ENCODE peak calls at places on chromosome 7, in five cellular contexts. One of them, this sample, is unnamed.

GRCh38 chr7:35035511-35035921 is 1.8 kb downstream of the DPY19L1 start:
- DNase-seq in iris pigment epithelial cell: peak
- DNase-seq in T-helper 9 cell: no peak
- DNase-seq in GOT3: no peak
- DNase-seq in SK-MEL-5: peak
- DNase-seq in this sample: peak

GRCh38 chr7:69597278-69598076 is 798 bp upstream of the AUTS2 start:
- DNase-seq in SK-MEL-5: no peak
- DNase-seq in T-helper 9 cell: peak
- DNase-seq in iris pigment epithelial cell: peak
- DNase-seq in GOT3: no peak
- DNase-seq in this sample: no peak

GRCh38 chr7:38846280-38846679 is 62.7 kb downstream of the VPS41 start:
- DNase-seq in SK-MEL-5: no peak
- DNase-seq in T-helper 9 cell: no peak
- DNase-seq in GOT3: no peak
- DNase-seq in iris pigment epithelial cell: no peak
- DNase-seq in this sample: peak

GRCh38 chr7:78368781-78369180 is 570.2 kb downstream of the PHTF2 start:
- DNase-seq in T-helper 9 cell: no peak
- DNase-seq in GOT3: no peak
- DNase-seq in iris pigment epithelial cell: no peak
- DNase-seq in SK-MEL-5: no peak
- DNase-seq in this sample: no peak

GRCh38 chr7:138243430-138243829 is 167.2 kb downstream of the AKR1D1 start:
- DNase-seq in iris pigment epithelial cell: peak
- DNase-seq in SK-MEL-5: no peak
- DNase-seq in T-helper 9 cell: no peak
- DNase-seq in GOT3: no peak
- DNase-seq in this sample: peak

GRCh38 chr7:949021-949934 is 5.2 kb downstream of the ADAP1 start:
- DNase-seq in GOT3: no peak
- DNase-seq in iris pigment epithelial cell: no peak
- DNase-seq in T-helper 9 cell: no peak
- DNase-seq in SK-MEL-5: no peak
- DNase-seq in this sample: no peak

GRCh38 chr7:48101880-48102448 is 12.9 kb downstream of the UPP1 start:
- DNase-seq in T-helper 9 cell: no peak
- DNase-seq in iris pigment epithelial cell: no peak
- DNase-seq in SK-MEL-5: no peak
- DNase-seq in GOT3: no peak
- DNase-seq in this sample: no peak

GRCh38 chr7:98073047-98073446 is 33.6 kb upstream of the LMTK2 start:
- DNase-seq in GOT3: no peak
- DNase-seq in iris pigment epithelial cell: no peak
- DNase-seq in SK-MEL-5: no peak
- DNase-seq in T-helper 9 cell: no peak
- DNase-seq in this sample: no peak

GRCh38 chr7:136938476-136938875 is 70.0 kb downstream of the CHRM2 start:
- DNase-seq in iris pigment epithelial cell: no peak
- DNase-seq in T-helper 9 cell: no peak
- DNase-seq in SK-MEL-5: no peak
- DNase-seq in GOT3: no peak
- DNase-seq in this sample: no peak

GRCh38 chr7:43649755-43650274 is 66.9 kb downstream of the STK17A start:
- DNase-seq in iris pigment epithelial cell: peak
- DNase-seq in SK-MEL-5: peak
- DNase-seq in GOT3: no peak
- DNase-seq in T-helper 9 cell: peak
- DNase-seq in this sample: no peak

GRCh38 chr7:84532196-84532595 is 337.6 kb upstream of the SEMA3A start:
- DNase-seq in SK-MEL-5: no peak
- DNase-seq in iris pigment epithelial cell: no peak
- DNase-seq in GOT3: no peak
- DNase-seq in T-helper 9 cell: no peak
- DNase-seq in this sample: no peak

GRCh38 chr7:92916751-92917369 is 80.5 kb upstream of the CDK6 start:
- DNase-seq in GOT3: no peak
- DNase-seq in SK-MEL-5: peak
- DNase-seq in T-helper 9 cell: no peak
- DNase-seq in iris pigment epithelial cell: peak
- DNase-seq in this sample: peak

GRCh38 chr7:130387628-130388403 is 7.5 kb downstream of the CPA1 start:
- DNase-seq in T-helper 9 cell: no peak
- DNase-seq in GOT3: no peak
- DNase-seq in SK-MEL-5: no peak
- DNase-seq in iris pigment epithelial cell: peak
- DNase-seq in this sample: no peak

GRCh38 chr7:85184599-85185354 is 2.1 kb downstream of the SEMA3D start:
- DNase-seq in T-helper 9 cell: no peak
- DNase-seq in iris pigment epithelial cell: peak
- DNase-seq in SK-MEL-5: peak
- DNase-seq in GOT3: no peak
- DNase-seq in this sample: peak

GRCh38 chr7:47905071-47905920 is 43.0 kb downstream of the PKD1L1 start:
- DNase-seq in GOT3: no peak
- DNase-seq in iris pigment epithelial cell: no peak
- DNase-seq in T-helper 9 cell: no peak
- DNase-seq in SK-MEL-5: peak
- DNase-seq in this sample: peak

GRCh38 chr7:64045301-64046040 is at the start of gene ZNF727:
- DNase-seq in iris pigment epithelial cell: no peak
- DNase-seq in SK-MEL-5: no peak
- DNase-seq in T-helper 9 cell: no peak
- DNase-seq in GOT3: no peak
- DNase-seq in this sample: no peak

GRCh38 chr7:66110861-66111260 is 3.8 kb upstream of the CRCP start:
- DNase-seq in iris pigment epithelial cell: peak
- DNase-seq in T-helper 9 cell: no peak
- DNase-seq in SK-MEL-5: peak
- DNase-seq in GOT3: peak
- DNase-seq in this sample: peak

GRCh38 chr7:114409750-114410149 is 4.9 kb upstream of the FOXP2 start:
- DNase-seq in GOT3: no peak
- DNase-seq in SK-MEL-5: no peak
- DNase-seq in T-helper 9 cell: no peak
- DNase-seq in iris pigment epithelial cell: peak
- DNase-seq in this sample: no peak

This sample was measured in fibroblast of pulmonary artery.